ENCODE peak calls at places on chromosomes 4 and X, in nine cellular contexts. V is CD8-positive, alpha-beta T cell; L is hippocampal formation; I is mesendoderm; E is AG10803; U is stimulated activated CD4-positive, alpha-beta T cell treated with anti-CD3 and anti-CD28 coated beads, Interleukin-4, amount 100 ng/mL, for 4 hours; S is NCI-H510A treated with DMSO at 0.1 percent for 48 hours; H is AG04449; D is anterior cingulate cortex. C is an unnamed sample.

GRCh38 chr4:13436962-13437361 is 47.2 kb downstream of the RAB28 start:
- DNase-seq in V (no peak), L (no peak), H (no peak), U (no peak), D (no peak), I (no peak), S (no peak), E (no peak), C (no peak)

GRCh38 chrX:68490644-68491043 is 8.2 kb upstream of the YIPF6 start:
- DNase-seq in S (peak), E (peak), D (no peak), L (no peak), I (peak), U (no peak), V (no peak), H (no peak), C (no peak)

GRCh38 chrX:2351999-2352995 is 148.5 kb downstream of the DHRSX start:
- DNase-seq in V (no peak), E (peak), S (no peak), I (peak), H (peak), U (no peak), D (no peak), L (no peak), C (peak)

GRCh38 chr4:147303506-147303905 is 177.4 kb upstream of the EDNRA start:
- DNase-seq in S (no peak), E (no peak), I (no peak), U (no peak), L (no peak), D (no peak), V (no peak), H (no peak), C (no peak)

GRCh38 chr4:1385373-1386340 is 20.6 kb downstream of the NKX1-1 start:
- DNase-seq in E (no peak), V (no peak), U (no peak), H (no peak), D (no peak), I (no peak), L (no peak), S (no peak), C (no peak)

GRCh38 chr4:151676301-151676700 is 84.5 kb downstream of the GATB start:
- DNase-seq in H (peak), V (no peak), E (peak), I (no peak), L (no peak), U (no peak), D (no peak), S (no peak), C (peak)

GRCh38 chr4:154982187-154983047 is 201.3 kb downstream of the RBM46 start:
- DNase-seq in S (peak), H (no peak), L (peak), I (peak), V (no peak), U (peak), E (peak), D (peak), C (peak)

GRCh38 chr4:2423695-2424094 is 4.9 kb downstream of the CFAP99 start:
- DNase-seq in I (no peak), U (no peak), L (no peak), S (no peak), D (no peak), H (no peak), E (no peak), V (no peak), C (no peak)

GRCh38 chr4:143531773-143532491 is 18.4 kb downstream of the SMARCA5 start:
- DNase-seq in E (no peak), H (no peak), V (no peak), L (no peak), I (no peak), U (no peak), D (no peak), S (no peak), C (no peak)

GRCh38 chr4:159400782-159401712 is 298.2 kb downstream of the RAPGEF2 start:
- DNase-seq in D (peak), I (no peak), U (no peak), H (peak), E (peak), V (no peak), S (no peak), L (no peak), C (peak)

GRCh38 chr4:93814722-93815121 is 13.8 kb upstream of the ATOH1 start:
- DNase-seq in S (no peak), U (no peak), L (peak), D (no peak), E (no peak), I (peak), V (no peak), H (no peak), C (no peak)

GRCh38 chrX:104343408-104344129 is 88.8 kb upstream of the ESX1 start:
- DNase-seq in H (no peak), I (peak), E (peak), S (peak), V (peak), D (no peak), L (peak), U (no peak), C (peak)

GRCh38 chr4:102430511-102430910 is 70.6 kb upstream of the NFKB1 start:
- DNase-seq in S (peak), I (peak), H (no peak), D (no peak), L (no peak), U (no peak), E (peak), V (no peak), C (no peak)

GRCh38 chr4:8682296-8682695 is 89.7 kb downstream of the CPZ start:
- DNase-seq in E (no peak), V (no peak), D (no peak), I (no peak), U (no peak), S (no peak), L (no peak), H (no peak), C (no peak)

GRCh38 chr4:70654605-70655011 is 11.7 kb downstream of the JCHAIN start:
- DNase-seq in D (no peak), U (no peak), L (no peak), E (peak), V (no peak), H (no peak), S (no peak), I (no peak), C (peak)

GRCh38 chrX:149648932-149649331 is 17.3 kb upstream of the TMEM185A start:
- DNase-seq in D (no peak), H (no peak), V (no peak), E (no peak), L (no peak), U (no peak), I (no peak), S (no peak), C (no peak)

GRCh38 chr4:46404961-46405360 is 15.0 kb upstream of the GABRA2 start:
- DNase-seq in L (no peak), V (no peak), D (no peak), E (no peak), I (peak), U (no peak), S (peak), H (no peak), C (no peak)

GRCh38 chrX:108246304-108246954 is 154.9 kb downstream of the ATG4A start:
- DNase-seq in D (no peak), V (no peak), I (no peak), H (no peak), U (no peak), L (no peak), S (no peak), E (no peak), C (no peak)

GRCh38 chr4:159434496-159435241 is 331.8 kb downstream of the RAPGEF2 start:
- DNase-seq in H (no peak), E (peak), D (no peak), V (no peak), I (peak), L (no peak), S (no peak), U (no peak), C (peak)

GRCh38 chrX:40531056-40531826 is 49.5 kb upstream of the ATP6AP2 start:
- DNase-seq in L (no peak), E (no peak), I (no peak), U (no peak), H (no peak), S (no peak), V (no peak), D (no peak), C (no peak)

GRCh38 chr4:121675715-121676114 is 21.1 kb downstream of the ANXA5 start:
- DNase-seq in D (no peak), V (no peak), S (no peak), L (no peak), E (peak), I (peak), U (no peak), H (no peak), C (no peak)

GRCh38 chrX:107706309-107706708 is 69.3 kb downstream of the TSC22D3 start:
- DNase-seq in V (no peak), E (no peak), I (no peak), H (no peak), D (no peak), L (no peak), U (no peak), S (no peak), C (no peak)

C was measured in foreskin fibroblast.